ENCODE peak calls at places on chromosomes 4 and X, in seven cellular contexts. J is WERI-Rb-1, A is ELR, K is memory B cell, W is HCEC 1CT, Q is nucleus accumbens, I is pancreas. C is an unnamed sample.

GRCh38 chr4:172842759-172843158 is 325.9 kb upstream of the GALNT7 start:
- DNase-seq in Q (no peak), W (no peak), I (no peak), J (no peak), K (no peak), A (no peak), C (no peak)

GRCh38 chr4:26330946-26331345 is 10.1 kb downstream of the RBPJ start:
- DNase-seq in J (no peak), W (no peak), K (no peak), Q (no peak), I (no peak), A (no peak), C (no peak)

GRCh38 chr4:10582059-10582686 is 102.4 kb downstream of the CLNK start:
- DNase-seq in W (peak; percentile 13), A (peak; percentile 65), K (peak; percentile 26), Q (peak; percentile 3), I (no peak), J (peak; percentile 43), C (peak; percentile 48)

GRCh38 chrX:68822641-68823410 is 6.0 kb upstream of the EFNB1 start:
- DNase-seq in Q (no peak), A (peak; percentile 66), W (peak; percentile 17), I (no peak), K (no peak), J (peak; percentile 63), C (peak; percentile 27)

GRCh38 chrX:137926090-137926489 is 360.2 kb downstream of the ZIC3 start:
- DNase-seq in W (no peak), J (no peak), A (no peak), Q (no peak), I (no peak), K (no peak), C (no peak)

GRCh38 chr4:76570141-76570989 is 135.3 kb downstream of the SHROOM3 start:
- DNase-seq in A (peak; percentile 87), W (peak; percentile 65), I (no peak), J (no peak), Q (no peak), K (no peak), C (no peak)

GRCh38 chrX:41332408-41332987 is 1.5 kb upstream of the DDX3X start:
- DNase-seq in W (peak; percentile 49), A (peak; percentile 48), K (no peak), Q (no peak), I (no peak), J (no peak), C (no peak)

GRCh38 chr4:7738458-7739076 is 201.1 kb downstream of the AFAP1 start:
- DNase-seq in I (no peak), K (no peak), W (no peak), Q (no peak), A (no peak), J (no peak), C (no peak)

GRCh38 chrX:38917954-38918353 is 116.7 kb downstream of the MID1IP1 start:
- DNase-seq in Q (no peak), I (no peak), J (no peak), K (no peak), W (no peak), A (no peak), C (no peak)

GRCh38 chr4:183360161-183360919 is 38.1 kb upstream of the CLDN24 start:
- DNase-seq in K (no peak), I (no peak), Q (no peak), W (peak; percentile 37), J (no peak), A (peak; percentile 51), C (no peak)

GRCh38 chr4:120163895-120164294 is 97.2 kb upstream of the MAD2L1 start:
- DNase-seq in W (no peak), A (no peak), K (no peak), J (no peak), Q (no peak), I (no peak), C (no peak)

GRCh38 chr4:134708026-134708425 is 506.4 kb upstream of the PABPC4L start:
- DNase-seq in K (no peak), W (no peak), I (no peak), J (no peak), Q (no peak), A (no peak), C (no peak)

GRCh38 chr4:19547463-19547862 is 704.2 kb upstream of the SLIT2 start:
- DNase-seq in Q (no peak), K (no peak), W (no peak), I (no peak), J (no peak), A (no peak), C (no peak)

GRCh38 chr4:11428701-11429571 is at the start of gene HS3ST1:
- DNase-seq in J (peak; percentile 89), Q (peak; percentile 33), W (peak; percentile 29), A (peak; percentile 2), I (peak; percentile 77), K (peak; percentile 77), C (peak; percentile 79)

GRCh38 chr4:123835852-123836251 is 439.3 kb downstream of the SPRY1 start:
- DNase-seq in J (no peak), K (no peak), I (no peak), Q (no peak), W (no peak), A (no peak), C (no peak)

GRCh38 chrX:40104649-40105015 is 6.9 kb upstream of the BCOR start:
- DNase-seq in J (no peak), A (peak; percentile 75), W (peak; percentile 39), K (peak; percentile 28), Q (peak; percentile 46), I (peak; percentile 70), C (peak; percentile 46)

GRCh38 chr4:107734120-107734519 is 14.1 kb upstream of the PAPSS1 start:
- DNase-seq in Q (no peak), J (peak; percentile 47), A (peak; percentile 24), W (peak; percentile 7), I (no peak), K (no peak), C (no peak)

GRCh38 chr4:22463179-22463578 is 52.7 kb downstream of the ADGRA3 start:
- DNase-seq in K (no peak), A (no peak), I (no peak), J (peak; percentile 30), W (no peak), Q (no peak), C (no peak)

GRCh38 chrX:134377537-134377936 is 82.4 kb upstream of the HPRT1 start:
- DNase-seq in A (peak; percentile 57), K (no peak), W (peak; percentile 41), I (no peak), Q (no peak), J (peak; percentile 11), C (no peak)

GRCh38 chr4:80370635-80371034 is 35.1 kb downstream of the CFAP299 start:
- DNase-seq in A (no peak), W (no peak), J (no peak), I (no peak), K (no peak), Q (no peak), C (no peak)

GRCh38 chr4:77473509-77473908 is 132.1 kb upstream of the CXCL13 start:
- DNase-seq in K (no peak), J (no peak), A (peak; percentile 23), I (no peak), Q (no peak), W (no peak), C (no peak)

GRCh38 chr4:160044693-160045092 is 941.8 kb downstream of the RAPGEF2 start:
- DNase-seq in W (no peak), J (no peak), Q (no peak), I (no peak), A (no peak), K (no peak), C (no peak)

GRCh38 chr4:680565-680930 is 6.2 kb downstream of the MYL5 start:
- DNase-seq in K (no peak), I (peak; percentile 53), A (peak; percentile 42), Q (no peak), J (no peak), W (no peak), C (peak; percentile 34)

GRCh38 chrX:19765628-19766027 is 121.8 kb downstream of the SH3KBP1 start:
- DNase-seq in J (no peak), I (no peak), Q (no peak), W (no peak), K (no peak), A (no peak), C (no peak)

GRCh38 chr4:25863347-25863784 is 578 bp upstream of the SEL1L3 start:
- DNase-seq in I (peak; percentile 81), W (no peak), K (no peak), A (no peak), Q (no peak), J (peak; percentile 44), C (peak; percentile 50)

GRCh38 chr4:152778656-152779512 is 646 bp downstream of the TIGD4 start:
- DNase-seq in K (peak; percentile 29), A (peak; percentile 43), J (peak; percentile 53), W (no peak), Q (peak; percentile 45), I (peak; percentile 24), C (peak; percentile 36)

GRCh38 chr4:67885727-67886126 is 1.9 kb upstream of the TMPRSS11D start:
- DNase-seq in J (no peak), I (no peak), A (peak; percentile 97), W (peak; percentile 93), K (no peak), Q (no peak), C (no peak)